ENCODE peak calls at places on chromosomes 5 and 9, in four cellular contexts. T is heart right ventricle, L is tibial nerve, R is mesendoderm. A is an unnamed sample.

GRCh38 chr9:92975452-92975770 is 28.1 kb downstream of the FGD3 start:
- DNase-seq in T (no peak), L (no peak), R (no peak), A (no peak)

GRCh38 chr5:124057161-124057814 is 545.3 kb downstream of the CSNK1G3 start:
- DNase-seq in L (no peak), R (no peak), T (peak), A (peak)

GRCh38 chr5:176621661-176622079 is 8.7 kb downstream of the SNCB start:
- DNase-seq in T (no peak), R (no peak), L (no peak), A (no peak)

GRCh38 chr5:91425046-91425445 is 41.9 kb upstream of the ARRDC3 start:
- DNase-seq in R (peak), T (no peak), L (no peak), A (no peak)

GRCh38 chr5:17105744-17106450 is 111.5 kb upstream of the BASP1 start:
- DNase-seq in R (no peak), L (peak), T (no peak), A (peak)

GRCh38 chr9:119873877-119874276 is 504.6 kb upstream of the BRINP1 start:
- DNase-seq in R (no peak), L (no peak), T (no peak), A (no peak)

GRCh38 chr9:4118666-4119065 is 181.2 kb downstream of the GLIS3 start:
- DNase-seq in L (no peak), R (no peak), T (peak), A (no peak)

GRCh38 chr9:70263421-70263820 is 4.6 kb downstream of the SMC5 start:
- DNase-seq in T (no peak), R (no peak), L (no peak), A (no peak)

GRCh38 chr9:87479801-87480201 is 17.9 kb upstream of the DAPK1 start:
- DNase-seq in T (no peak), L (no peak), R (no peak), A (no peak)

GRCh38 chr5:50564079-50564478 is 102.4 kb upstream of the PARP8 start:
- DNase-seq in R (no peak), L (no peak), T (no peak), A (no peak)

GRCh38 chr9:92654481-92655301 is 15.2 kb downstream of the IPPK start:
- DNase-seq in T (no peak), R (no peak), L (peak), A (no peak)

GRCh38 chr9:101731429-101731828 is 7.0 kb downstream of the GRIN3A start:
- DNase-seq in T (no peak), L (no peak), R (no peak), A (no peak)

DNA sequence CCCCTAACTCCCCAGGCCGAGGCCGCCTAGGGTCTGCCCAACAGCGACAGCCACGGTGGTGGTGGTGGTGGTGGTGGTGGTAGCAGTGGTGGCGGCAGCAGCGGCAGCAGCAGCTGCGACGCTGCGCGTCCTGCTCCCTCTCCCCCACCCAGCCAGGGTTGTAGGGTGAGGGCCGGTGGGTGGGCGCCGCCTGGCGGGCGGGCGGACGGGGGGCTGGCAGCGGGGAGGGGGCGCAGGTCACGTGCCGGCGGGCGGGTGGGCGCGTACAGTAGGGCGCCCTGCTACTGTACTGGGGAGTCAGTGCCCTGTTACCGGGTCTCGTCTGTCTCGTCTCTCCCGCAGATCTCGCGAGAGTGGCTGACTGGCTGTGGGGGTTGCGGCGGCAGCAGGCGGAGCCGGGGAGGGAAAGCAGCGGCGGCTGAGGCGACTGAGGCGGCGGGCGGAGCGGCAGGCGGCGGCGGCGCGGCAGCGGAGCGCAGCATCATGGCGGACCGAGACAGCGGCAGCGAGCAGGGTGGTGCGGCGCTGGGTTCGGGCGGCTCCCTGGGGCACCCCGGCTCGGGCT is at the start of gene PURA:
- DNase-seq in T (peak), L (peak), R (peak), A (peak)
- H3K27ac ChIP-seq in T (peak), L (peak), R (no peak), A (peak)

GRCh38 chr5:96880402-96881164 is 4.3 kb downstream of the ERAP2 start:
- DNase-seq in L (no peak), T (no peak), R (no peak), A (no peak)
- H3K27ac ChIP-seq in L (no peak), T (no peak), R (no peak), A (no peak)

GRCh38 chr5:72584466-72584865 is 77.3 kb upstream of the ZNF366 start:
- DNase-seq in L (no peak), R (no peak), T (no peak), A (no peak)
- H3K27ac ChIP-seq in L (no peak), R (no peak), T (no peak), A (no peak)

GRCh38 chr9:127249877-127250276 is 14.7 kb upstream of the GARNL3 start:
- DNase-seq in R (no peak), L (no peak), T (no peak), A (no peak)

GRCh38 chr9:127248241-127248640 is 16.3 kb upstream of the GARNL3 start:
- DNase-seq in R (peak), L (no peak), T (no peak), A (no peak)

GRCh38 chr9:127245637-127246164 is 18.9 kb upstream of the GARNL3 start:
- DNase-seq in R (no peak), L (no peak), T (no peak), A (no peak)

GRCh38 chr9:127241354-127241753 is 23.2 kb upstream of the GARNL3 start:
- DNase-seq in L (no peak), R (peak), T (no peak), A (no peak)

GRCh38 chr9:127244609-127245601 is 19.7 kb upstream of the GARNL3 start:
- DNase-seq in R (peak), L (peak), T (peak), A (peak)
- H3K27ac ChIP-seq in R (no peak), L (peak), T (peak), A (peak)

A was measured in left ventricle myocardium inferior.